ENCODE peak calls at places on chromosomes 13 and 19, in ten cellular contexts. K is ovary, X is SK-N-SH, G is A549, B is H1, Q is stomach, W is transverse colon, A is sigmoid colon, C is K562, P is suprapubic skin. U is an unnamed sample.

GRCh38 chr13:68099616-68100015 is 869.5 kb upstream of the PCDH9 start:
- DNase-seq in P (no peak), B (no peak), K (no peak), X (no peak), Q (no peak), G (no peak), W (no peak), A (no peak), C (no peak), U (no peak)

GRCh38 chr13:104281910-104282309 is 1215.7 kb upstream of the SLC10A2 start:
- DNase-seq in G (no peak), K (no peak), C (no peak), Q (no peak), W (no peak), B (no peak), P (no peak), X (no peak), A (no peak), U (no peak)

GRCh38 chr19:46426035-46426505 is 2.7 kb downstream of the PNMA8C start:
- DNase-seq in B (no peak), G (peak), Q (no peak), A (no peak), W (no peak), K (no peak), X (no peak), P (no peak), C (no peak), U (no peak)

GRCh38 chr13:75621147-75621546 is 15.0 kb upstream of the LMO7 start:
- DNase-seq in W (no peak), A (no peak), P (no peak), B (no peak), K (no peak), Q (no peak), C (no peak), G (no peak), X (no peak), U (no peak)

GRCh38 chr19:16051254-16052025 is 24.9 kb upstream of the TPM4 start:
- DNase-seq in A (no peak), G (no peak), C (peak), B (no peak), P (no peak), Q (no peak), W (no peak), X (no peak), K (no peak), U (no peak)

GRCh38 chr19:38644719-38645118 is 2.7 kb upstream of the ACTN4 start:
- DNase-seq in K (no peak), Q (no peak), B (no peak), C (no peak), G (no peak), A (no peak), X (no peak), P (no peak), W (peak), U (no peak)

GRCh38 chr13:104085611-104086010 is 1019.4 kb upstream of the SLC10A2 start:
- DNase-seq in G (no peak), K (no peak), B (no peak), C (no peak), X (no peak), A (no peak), W (no peak), P (no peak), Q (no peak), U (no peak)

GRCh38 chr13:71663431-71663830 is 203.6 kb downstream of the DACH1 start:
- DNase-seq in Q (no peak), P (no peak), B (no peak), K (no peak), C (no peak), G (no peak), A (no peak), X (no peak), W (no peak), U (no peak)

GRCh38 chr19:55698256-55698655 is 23.2 kb downstream of the EPN1 start:
- DNase-seq in C (no peak), G (no peak), X (no peak), W (no peak), Q (no peak), B (no peak), A (peak), K (no peak), P (no peak), U (no peak)

GRCh38 chr13:23921451-23921888 is 24.2 kb upstream of the C1QTNF9B start:
- DNase-seq in Q (no peak), G (no peak), B (no peak), K (no peak), W (no peak), A (no peak), P (no peak), X (peak), C (peak), U (no peak)

GRCh38 chr13:77729502-77730221 is 32.2 kb downstream of the SLAIN1 start:
- DNase-seq in W (no peak), A (no peak), X (no peak), K (no peak), P (no peak), G (no peak), B (no peak), C (no peak), Q (no peak), U (no peak)

GRCh38 chr13:104872153-104872552 is 1663.3 kb downstream of the EFNB2 start:
- DNase-seq in X (no peak), C (no peak), P (no peak), W (no peak), Q (no peak), G (no peak), K (no peak), B (no peak), A (no peak), U (no peak)

GRCh38 chr19:14117668-14118164 is at the start of gene PRKACA:
- DNase-seq in W (peak), Q (peak), A (peak), C (peak), K (peak), X (peak), G (peak), B (peak), P (peak), U (peak)
- TF ChIP-seq CTCF in W (no peak), Q (no peak), A (no peak), C (no peak), K (no peak), X (no peak), G (no peak), B (no peak), P (no peak), U (no peak)

GRCh38 chr13:105915451-105915850 is 620.0 kb downstream of the EFNB2 start:
- DNase-seq in K (no peak), C (no peak), Q (no peak), G (no peak), W (no peak), B (no peak), P (no peak), X (no peak), A (no peak), U (no peak)

GRCh38 chr13:105920375-105920774 is 615.1 kb downstream of the EFNB2 start:
- DNase-seq in P (no peak), C (no peak), B (no peak), K (no peak), X (no peak), A (no peak), G (no peak), Q (no peak), W (peak), U (no peak)

GRCh38 chr13:105921711-105922110 is 613.8 kb downstream of the EFNB2 start:
- DNase-seq in P (no peak), B (no peak), W (peak), X (no peak), C (no peak), K (no peak), Q (no peak), A (no peak), G (no peak), U (no peak)

GRCh38 chr13:105914637-105915036 is 620.8 kb downstream of the EFNB2 start:
- DNase-seq in X (no peak), P (no peak), A (no peak), W (no peak), K (no peak), Q (no peak), B (no peak), C (no peak), G (no peak), U (no peak)

DNA sequence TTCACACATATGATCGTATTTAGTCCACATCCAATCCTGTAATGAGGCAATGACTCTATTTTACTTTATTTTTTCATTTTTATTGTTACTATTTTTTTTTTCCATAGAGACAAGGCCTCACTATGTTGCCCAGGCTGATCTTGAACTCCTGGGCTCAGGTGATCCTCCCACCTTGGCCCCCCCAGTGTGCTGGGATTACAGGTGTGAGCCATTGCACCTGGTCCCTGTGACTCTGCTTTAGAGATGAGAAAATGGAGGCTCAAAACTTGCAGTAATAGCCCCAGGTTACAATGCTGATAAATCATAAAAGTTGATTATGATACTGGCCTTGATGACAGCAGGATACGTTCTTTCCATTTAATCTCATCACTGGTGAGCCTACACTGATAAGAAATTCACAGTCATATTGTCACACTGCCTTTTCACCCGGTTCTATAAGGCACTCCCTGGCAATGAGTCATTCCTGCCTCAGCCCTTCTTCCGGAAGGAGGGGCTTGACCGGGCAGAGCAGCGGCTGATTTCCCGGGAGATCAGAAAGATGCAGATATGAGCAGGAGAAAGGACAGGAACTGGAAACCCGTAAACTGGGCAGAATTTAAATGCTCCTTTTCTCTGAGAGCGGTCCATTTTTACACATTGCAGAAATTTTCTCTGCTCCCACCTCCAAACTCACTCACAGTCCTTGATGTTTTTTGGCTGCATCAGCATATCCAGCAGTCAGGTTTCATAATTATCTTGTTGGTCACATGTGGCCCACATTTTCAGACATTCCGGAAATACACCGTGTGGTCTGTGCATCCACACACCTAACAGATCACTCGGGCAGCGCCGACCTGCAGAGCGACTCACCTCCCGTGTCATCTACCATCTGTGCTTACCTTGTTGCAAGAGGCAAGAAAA is 616.4 kb downstream of the EFNB2 start:
- DNase-seq in Q (peak), K (no peak), C (peak), G (peak), A (no peak), B (no peak), P (no peak), X (peak), W (peak), U (no peak)
- TF ChIP-seq EP300 in Q (no peak), K (no peak), C (no peak), G (no peak), A (no peak), B (no peak), P (no peak), X (peak), W (peak), U (no peak)

DNA sequence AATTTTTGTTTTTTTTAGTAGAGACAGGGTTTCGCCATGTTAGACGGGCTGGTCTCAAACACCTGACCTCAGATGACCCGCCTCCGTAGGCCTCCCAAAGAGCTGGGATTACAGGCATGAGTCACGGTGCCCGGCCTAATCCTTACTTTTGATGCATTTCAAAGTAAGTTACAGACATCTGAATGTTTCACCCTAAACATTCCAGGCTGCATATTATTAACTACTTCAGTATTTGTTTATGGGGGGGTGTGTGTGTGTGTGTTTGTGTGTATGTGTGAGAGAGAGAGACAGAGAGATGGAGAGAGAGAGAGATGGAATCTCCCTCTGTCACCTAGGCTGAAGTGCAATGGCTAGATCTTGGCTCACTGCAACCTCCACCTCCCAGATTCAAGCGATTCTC is 13.1 kb downstream of the SULT2B1 start:
- DNase-seq in C (peak), K (no peak), A (no peak), Q (no peak), P (no peak), W (no peak), B (no peak), X (no peak), G (peak), U (no peak)
- H3K27ac ChIP-seq in C (no peak), K (no peak), A (no peak), Q (no peak), P (no peak), W (no peak), B (no peak), X (no peak), G (peak), U (no peak)

DNA sequence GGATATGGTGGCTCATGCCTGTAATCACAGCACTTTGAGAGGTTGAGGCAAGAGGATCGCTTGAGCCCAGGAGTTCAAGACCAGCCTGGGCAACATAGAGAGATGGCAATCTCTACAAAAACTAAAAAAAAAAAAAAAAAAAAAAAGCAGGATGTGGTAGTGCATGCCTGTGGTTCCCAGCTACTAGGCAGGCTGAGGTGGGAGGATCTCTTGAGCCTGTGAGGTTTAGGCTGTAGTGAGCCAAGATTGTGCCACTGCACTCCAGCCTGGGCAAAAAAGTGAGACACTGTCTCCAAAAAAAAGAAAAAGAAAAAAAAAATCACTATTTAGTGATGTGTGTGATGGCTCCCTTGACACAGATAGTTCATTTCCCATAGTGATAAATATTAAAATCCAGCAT is 365.0 kb upstream of the NBEA start:
- DNase-seq in Q (no peak), W (no peak), X (no peak), B (no peak), K (no peak), C (no peak), G (no peak), P (no peak), A (no peak), U (no peak)
- TF ChIP-seq CTCF in Q (no peak), W (no peak), X (no peak), B (no peak), K (no peak), C (no peak), G (no peak), P (no peak), A (no peak), U (no peak)

DNA sequence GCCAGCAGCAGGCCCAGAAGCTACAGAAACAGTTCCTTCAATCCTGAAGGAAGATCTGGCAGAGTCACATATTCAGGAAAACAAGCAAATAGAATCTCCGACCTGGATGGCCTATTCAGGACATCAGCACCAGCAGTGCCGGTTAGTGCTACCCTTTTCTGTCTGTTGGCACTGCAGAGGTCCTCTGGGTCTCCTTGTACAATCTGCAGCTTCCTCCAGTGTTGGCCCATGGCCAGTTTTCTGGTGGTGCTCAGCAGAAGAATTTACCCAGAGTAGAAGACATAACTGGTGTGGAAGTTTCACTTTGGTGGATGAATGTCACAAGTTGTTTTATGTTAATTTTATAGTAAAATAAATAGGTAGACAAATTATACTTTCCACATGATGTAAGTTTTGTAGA is 498.1 kb downstream of the COG6 start:
- DNase-seq in Q (peak), A (no peak), P (no peak), W (no peak), K (no peak), G (no peak), B (no peak), C (no peak), X (no peak), U (no peak)
- TF ChIP-seq EP300 in Q (no peak), A (no peak), P (no peak), W (no peak), K (no peak), G (no peak), B (no peak), C (no peak), X (no peak), U (no peak)

GRCh38 chr13:40599722-40600121 is 66.7 kb downstream of the FOXO1 start:
- DNase-seq in P (no peak), A (no peak), G (no peak), W (no peak), C (no peak), X (no peak), B (no peak), K (no peak), Q (no peak), U (no peak)
- H3K27ac ChIP-seq in P (no peak), A (peak), G (no peak), W (no peak), C (no peak), X (no peak), B (no peak), K (peak), Q (peak), U (no peak)

U was measured in upper lobe of left lung.